ENCODE peak calls at places on chromosomes 6 and 20, in five cellular contexts. A is DND-41, T is H1, B is neural progenitor cell, N is GM23248. J is an unnamed sample.

GRCh38 chr20:47875302-47876025 is 90.2 kb upstream of the SULF2 start:
- DNase-seq in T (no peak), A (no peak), B (no peak), N (no peak), J (no peak)

GRCh38 chr6:45808041-45808440 is 207.6 kb downstream of the CLIC5 start:
- DNase-seq in A (no peak), B (no peak), T (no peak), N (no peak), J (no peak)

GRCh38 chr6:20755631-20756030 is 221.4 kb downstream of the CDKAL1 start:
- DNase-seq in T (no peak), A (no peak), N (peak; percentile 21), B (no peak), J (no peak)

GRCh38 chr20:43722153-43722505 is 4.7 kb downstream of the GTSF1L start:
- DNase-seq in N (no peak), A (no peak), T (no peak), B (no peak), J (no peak)

GRCh38 chr6:47042238-47042843 is at the start of gene ADGRF1:
- DNase-seq in B (no peak), A (no peak), T (no peak), N (no peak), J (no peak)

GRCh38 chr6:18254793-18255192 is 9.5 kb downstream of the DEK start:
- DNase-seq in T (no peak), N (no peak), A (no peak), B (no peak), J (no peak)

GRCh38 chr6:148997863-148998262 is 251.0 kb downstream of the UST start:
- DNase-seq in N (peak; percentile 79), T (no peak), A (no peak), B (no peak), J (no peak)

GRCh38 chr6:154039231-154039842 is at the start of gene OPRM1:
- DNase-seq in N (peak; percentile 47), T (peak; percentile 95), B (peak; percentile 94), A (peak; percentile 26), J (no peak)

GRCh38 chr20:16608265-16608636 is 35.0 kb upstream of the KIF16B start:
- DNase-seq in N (no peak), T (peak; percentile 0), A (no peak), B (no peak), J (no peak)

GRCh38 chr20:8287328-8287727 is 155.3 kb downstream of the PLCB1 start:
- DNase-seq in T (no peak), A (no peak), B (no peak), N (no peak), J (no peak)

GRCh38 chr6:41786451-41787218 is 859 bp upstream of the TOMM6 start:
- DNase-seq in T (peak; percentile 95), A (peak; percentile 88), N (peak; percentile 92), B (peak; percentile 95), J (peak; percentile 76)

GRCh38 chr6:34436803-34437643 is 11.2 kb upstream of the RPS10 start:
- DNase-seq in N (no peak), B (no peak), T (no peak), A (peak; percentile 30), J (no peak)

GRCh38 chr6:135950709-135951108 is 99.2 kb downstream of the PDE7B start:
- DNase-seq in A (no peak), B (no peak), N (no peak), T (no peak), J (no peak)
- H3K9ac ChIP-seq in A (no peak overlapping the region), B (no peak overlapping the region), N (no peak overlapping the region), T (no peak overlapping the region), J (no peak overlapping the region)

DNA sequence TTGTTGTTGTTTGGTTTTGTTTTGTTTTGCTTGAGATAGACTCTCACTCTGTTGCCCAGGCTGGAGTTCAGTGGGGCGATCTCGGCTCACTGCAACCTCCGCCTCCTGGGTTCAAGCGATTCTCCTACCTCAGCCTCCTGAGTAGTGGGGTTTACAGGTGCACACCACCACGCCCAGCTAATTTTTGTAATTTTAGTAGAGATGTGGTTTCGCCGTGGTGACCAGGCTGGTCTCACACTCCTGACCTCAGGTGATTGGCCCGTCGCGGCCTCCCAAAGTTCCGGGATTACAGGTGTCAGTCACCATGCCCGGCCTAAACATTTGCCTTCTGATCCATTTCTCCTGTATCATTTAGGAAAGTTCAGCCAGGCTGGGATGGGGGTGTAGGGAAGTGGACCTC is 17.7 kb downstream of the DUSP22 start:
- DNase-seq in T (no peak), A (no peak), B (no peak), N (no peak), J (no peak)
- H3K27me3 ChIP-seq in T (no peaks in the 10 kb centered on the region), A (no peaks in the 10 kb centered on the region), B (no peaks in the 10 kb centered on the region), N (no peaks in the 10 kb centered on the region), J (no peaks in the 10 kb centered on the region)

GRCh38 chr6:163427498-163428254 is 13.2 kb downstream of the QKI start:
- DNase-seq in B (peak; percentile 57), T (no peak), N (peak; percentile 80), A (no peak), J (peak; percentile 61)
- H3K9ac ChIP-seq in B (no peak overlapping the region), T (no peak overlapping the region), N (peak overlapping the region; percentile 4), A (no peak overlapping the region), J (no peak overlapping the region)

DNA sequence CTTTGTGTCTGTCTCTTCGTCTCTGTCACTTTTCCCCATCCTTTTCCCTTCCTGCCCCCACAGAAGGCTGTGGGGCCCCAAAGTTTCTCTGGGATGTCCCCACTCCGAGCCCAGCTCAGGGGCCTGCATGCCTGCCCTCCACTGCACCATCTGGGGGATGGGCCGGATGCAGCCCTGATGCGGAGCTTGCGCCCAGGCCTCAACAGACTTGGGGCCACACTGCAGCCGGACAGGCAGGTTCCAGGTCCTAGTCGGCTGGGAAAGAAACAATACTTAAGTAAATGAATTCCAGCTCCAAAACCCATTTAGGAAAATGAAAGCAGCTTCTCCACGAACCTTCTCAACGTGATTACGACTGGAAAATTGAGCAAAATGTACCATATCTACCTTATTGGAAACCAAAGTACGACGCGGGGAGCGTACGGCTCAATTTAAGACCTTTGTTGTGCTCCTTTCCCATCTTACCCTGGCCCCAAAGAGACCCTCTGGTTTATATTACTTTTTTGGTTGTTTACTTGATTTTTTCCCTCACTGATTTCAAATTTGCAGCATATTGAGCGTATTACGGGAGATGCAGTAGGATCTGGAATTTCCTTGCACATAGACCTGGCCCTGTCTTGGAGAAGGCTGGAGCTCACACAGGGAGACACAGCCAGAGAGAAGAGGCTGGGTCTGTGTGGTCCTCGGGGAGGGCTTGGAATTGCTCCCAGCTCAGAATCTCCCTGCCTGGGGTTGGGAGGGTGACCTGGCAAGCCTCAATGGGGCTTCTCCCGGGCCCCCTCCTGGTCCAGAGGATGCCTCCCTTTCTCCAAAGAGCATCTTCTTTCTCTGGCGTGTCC is 8.0 kb downstream of the FOXC1 start:
- DNase-seq in B (peak; percentile 42), A (no peak), N (no peak), T (no peak), J (no peak)
- H3K27me3 ChIP-seq in B (peaks cover 100% of the 10 kb centered on the region), A (no peaks in the 10 kb centered on the region), N (no peaks in the 10 kb centered on the region), T (peaks cover 98% of the 10 kb centered on the region), J (no peaks in the 10 kb centered on the region)

J was measured in HepG2.